ENCODE peak calls at places on chromosomes 4 and X, in six cellular contexts. P is left ventricle myocardium inferior; N is lower lobe of right lung; S is cardiac muscle cell; J is tibial nerve; Q is CD4-positive, alpha-beta memory T cell. K is an unnamed sample.
A peak's percentile ranks its signal among the peaks of the same experiment; 100 is the strongest.

GRCh38 chr4:187777954-187778353 is 217.6 kb upstream of the ZFP42 start:
- DNase-seq in S (no peak), Q (no peak), N (no peak), P (no peak), J (no peak), K (no peak)

GRCh38 chrX:129449141-129449540 is 74.1 kb downstream of the SMARCA1 start:
- DNase-seq in N (no peak), Q (no peak), P (no peak), S (no peak), J (no peak), K (no peak)

GRCh38 chr4:100026066-100026465 is 76.0 kb upstream of the H2AZ1 start:
- DNase-seq in S (no peak), Q (no peak), N (no peak), J (no peak), P (no peak), K (no peak)

GRCh38 chr4:55475394-55476243 is 71.1 kb downstream of the CLOCK start:
- DNase-seq in S (peak; percentile 74), P (no peak), J (no peak), Q (no peak), N (no peak), K (no peak)

GRCh38 chr4:1012031-1012739 is 759 bp downstream of the FGFRL1 start:
- DNase-seq in S (peak; percentile 36), N (peak; percentile 67), J (peak; percentile 23), Q (peak; percentile 60), P (no peak), K (no peak)

GRCh38 chr4:119207051-119207450 is 5.5 kb upstream of the USP53 start:
- DNase-seq in J (no peak), N (no peak), Q (no peak), P (no peak), S (peak; percentile 80), K (no peak)

GRCh38 chr4:53587123-53587522 is 4.2 kb downstream of the LNX1 start:
- DNase-seq in S (no peak), P (no peak), N (no peak), J (no peak), Q (no peak), K (no peak)

GRCh38 chr4:5203925-5204324 is 152.6 kb downstream of the STK32B start:
- DNase-seq in S (no peak), J (no peak), Q (no peak), P (no peak), N (no peak), K (no peak)

GRCh38 chr4:4386296-4386735 is 586 bp upstream of the NSG1 start:
- DNase-seq in N (no peak), Q (peak; percentile 62), S (peak; percentile 37), P (no peak), J (no peak), K (no peak)

GRCh38 chr4:101156619-101157310 is 190.6 kb downstream of the PPP3CA start:
- DNase-seq in P (no peak), Q (no peak), N (no peak), S (no peak), J (no peak), K (no peak)

GRCh38 chrX:141405486-141405877 is 163.2 kb upstream of the SPANXC start:
- DNase-seq in J (no peak), S (peak; percentile 23), Q (no peak), N (no peak), P (no peak), K (no peak)

GRCh38 chr4:122458625-122459024 is 2.1 kb upstream of the IL2 start:
- DNase-seq in P (no peak), J (no peak), S (peak; percentile 4), N (no peak), Q (peak; percentile 70), K (peak; percentile 41)

GRCh38 chrX:68728186-68728585 is 80.7 kb downstream of the STARD8 start:
- DNase-seq in S (no peak), J (no peak), P (no peak), N (no peak), Q (no peak), K (no peak)

GRCh38 chr4:69823481-69824186 is 36.3 kb downstream of the SULT1E1 start:
- DNase-seq in P (no peak), J (no peak), N (peak; percentile 71), S (peak; percentile 65), Q (no peak), K (peak; percentile 3)

GRCh38 chr4:40908297-40908696 is 158.5 kb downstream of the NSUN7 start:
- DNase-seq in J (no peak), Q (no peak), P (no peak), S (no peak), N (peak; percentile 71), K (no peak)

GRCh38 chr4:7411491-7411890 is 23.2 kb downstream of the PSAPL1 start:
- DNase-seq in P (no peak), S (no peak), Q (no peak), N (no peak), J (no peak), K (no peak)

GRCh38 chr4:148747721-148748268 is 305.6 kb upstream of the NR3C2 start:
- DNase-seq in P (no peak), N (no peak), Q (no peak), J (no peak), S (no peak), K (no peak)

GRCh38 chrX:103792916-103793540 is 16.4 kb downstream of the PLP1 start:
- DNase-seq in S (peak; percentile 81), J (no peak), Q (no peak), P (no peak), N (no peak), K (no peak)

GRCh38 chr4:172772781-172773180 is 395.8 kb upstream of the GALNT7 start:
- DNase-seq in S (no peak), Q (no peak), J (no peak), N (no peak), P (no peak), K (no peak)

GRCh38 chrX:54483946-54484345 is 12.1 kb downstream of the FGD1 start:
- DNase-seq in J (no peak), S (no peak), N (no peak), Q (no peak), P (no peak), K (no peak)

GRCh38 chrX:34338046-34338445 is 205.9 kb upstream of the FAM47A start:
- DNase-seq in J (no peak), N (no peak), S (no peak), P (no peak), Q (no peak), K (no peak)

GRCh38 chrX:34654939-34655338 is 2.1 kb downstream of the TMEM47 start:
- DNase-seq in S (peak; percentile 28), Q (no peak), J (no peak), N (no peak), P (no peak), K (peak; percentile 37)

GRCh38 chrX:146041741-146042140 is 224.1 kb downstream of the SLITRK2 start:
- DNase-seq in P (no peak), S (no peak), N (no peak), Q (no peak), J (no peak), K (no peak)
- H3K9me3 ChIP-seq in P (no peaks in the 10 kb centered on the region), S (no peaks in the 10 kb centered on the region), N (no peaks in the 10 kb centered on the region), Q (no peaks in the 10 kb centered on the region), J (no peaks in the 10 kb centered on the region), K (no peaks in the 10 kb centered on the region)

GRCh38 chrX:10048076-10048475 is 80.9 kb downstream of the CLDN34 start:
- DNase-seq in S (peak; percentile 18), P (no peak), J (no peak), N (no peak), Q (no peak), K (no peak)

GRCh38 chrX:10049246-10049645 is 82.1 kb downstream of the CLDN34 start:
- DNase-seq in S (no peak), Q (no peak), J (no peak), P (no peak), N (no peak), K (no peak)

GRCh38 chrX:10047133-10047532 is 80.0 kb downstream of the CLDN34 start:
- DNase-seq in J (no peak), S (no peak), Q (no peak), N (no peak), P (no peak), K (no peak)

GRCh38 chrX:10047631-10048030 is 80.5 kb downstream of the CLDN34 start:
- DNase-seq in Q (no peak), P (no peak), N (no peak), J (no peak), S (no peak), K (no peak)

GRCh38 chrX:10048695-10049094 is 81.5 kb downstream of the CLDN34 start:
- DNase-seq in N (peak; percentile 61), J (no peak), Q (no peak), S (no peak), P (no peak), K (no peak)
- H3K4me1 ChIP-seq in N (peaks cover 50% of the 10 kb centered on the region), J (peaks cover 5% of the 10 kb centered on the region), Q (no peaks in the 10 kb centered on the region), S (peaks cover 12% of the 10 kb centered on the region), P (peaks cover 100% of the 10 kb centered on the region), K (peaks cover 13% of the 10 kb centered on the region)

GRCh38 chr4:185730849-185731608 is 81.0 kb downstream of the SORBS2 start:
- DNase-seq in J (no peak), N (no peak), Q (no peak), S (peak; percentile 62), P (no peak), K (no peak)

GRCh38 chr4:185730387-185730786 is 81.6 kb downstream of the SORBS2 start:
- DNase-seq in P (no peak), Q (no peak), J (no peak), S (peak; percentile 71), N (no peak), K (no peak)

GRCh38 chr4:185728886-185729285 is 83.1 kb downstream of the SORBS2 start:
- DNase-seq in N (no peak), S (no peak), P (no peak), Q (no peak), J (no peak), K (no peak)

GRCh38 chr4:185726931-185727330 is 85.1 kb downstream of the SORBS2 start:
- DNase-seq in Q (no peak), N (no peak), S (no peak), P (no peak), J (no peak), K (no peak)

GRCh38 chr4:185729300-185729912 is 82.6 kb downstream of the SORBS2 start:
- DNase-seq in N (no peak), J (no peak), S (peak; percentile 68), Q (no peak), P (no peak), K (no peak)
- H3K4me3 ChIP-seq in N (no peak overlapping the region), J (no peak overlapping the region), S (no peak overlapping the region), Q (no peak overlapping the region), P (no peak overlapping the region), K (no peak overlapping the region)

DNA sequence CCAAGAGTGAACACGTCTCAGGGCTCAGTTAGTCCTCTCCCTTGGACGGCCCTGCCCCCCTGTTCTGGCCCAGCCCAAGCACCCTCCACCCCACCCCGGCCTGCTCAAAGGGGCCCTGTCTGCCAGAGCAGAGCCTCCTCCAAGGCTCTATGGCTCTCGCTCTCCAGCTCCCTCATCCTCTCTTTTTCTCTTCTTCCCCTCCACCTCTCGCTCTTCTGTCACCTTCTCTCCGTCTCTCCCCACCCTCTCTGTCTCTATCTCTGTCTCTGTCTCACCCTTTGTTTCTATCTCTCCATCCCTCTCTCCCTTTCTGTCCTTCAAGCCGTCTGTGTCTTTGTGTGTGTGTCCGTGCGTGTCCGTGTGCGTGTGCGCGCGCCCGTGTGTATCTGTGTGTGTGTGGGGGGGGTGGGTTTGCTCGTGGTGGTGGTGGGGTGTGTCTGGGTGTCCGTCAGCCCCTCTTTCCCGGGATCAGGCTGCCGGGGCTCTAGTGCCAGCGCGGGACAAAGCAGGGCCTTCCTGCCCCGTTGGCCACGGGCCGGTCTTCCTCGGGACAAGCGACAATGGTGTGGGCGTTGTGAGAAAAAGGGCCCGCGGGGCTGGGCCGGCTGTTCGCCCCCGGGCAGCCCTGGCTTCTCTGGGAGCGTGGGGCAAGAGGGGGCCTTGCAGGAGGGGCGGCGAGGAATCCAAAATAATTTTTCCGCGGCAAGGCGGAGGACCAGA is 8.7 kb downstream of the FRG2 start:
- DNase-seq in P (no peak), N (no peak), S (no peak), J (no peak), Q (no peak), K (no peak)
- H3K9me3 ChIP-seq in P (peaks cover 7% of the 10 kb centered on the region), N (no peaks in the 10 kb centered on the region), S (no peaks in the 10 kb centered on the region), J (no peaks in the 10 kb centered on the region), Q (no peaks in the 10 kb centered on the region), K (no peaks in the 10 kb centered on the region)

K was measured in SJSA1.